ENCODE peak calls at places on chromosomes 16 and 17, in four cellular contexts. F is dorsolateral prefrontal cortex, C is adrenal gland, R is breast epithelium. X is an unnamed sample.

GRCh38 chr17:9401434-9401833 is 174.2 kb downstream of the STX8 start:
- DNase-seq in F (no peak), C (no peak), R (no peak), X (no peak)

GRCh38 chr17:69141802-69142472 is at the start of gene ABCA6:
- DNase-seq in F (no peak), C (no peak), R (no peak), X (no peak)

GRCh38 chr17:73943416-73943770 is 260.1 kb upstream of the RPL38 start:
- DNase-seq in F (no peak), C (no peak), R (no peak), X (no peak)

GRCh38 chr16:86995456-86995855 is 321.7 kb downstream of the C16orf95 start:
- DNase-seq in F (no peak), C (no peak), R (no peak), X (no peak)

GRCh38 chr17:45223541-45224528 is 2.1 kb downstream of the FMNL1 start:
- DNase-seq in F (no peak), C (no peak), R (no peak), X (peak)

GRCh38 chr17:74309902-74310301 is 16.1 kb upstream of the KIF19 start:
- DNase-seq in F (no peak), C (no peak), R (no peak), X (no peak)

GRCh38 chr16:59249049-59249448 is 514.9 kb upstream of the GOT2 start:
- DNase-seq in F (no peak), C (no peak), R (no peak), X (no peak)

GRCh38 chr17:5118219-5118618 is 2.4 kb downstream of the USP6 start:
- DNase-seq in F (no peak), C (no peak), R (no peak), X (no peak)

GRCh38 chr17:40956401-40957254 is 10.1 kb downstream of the KRT39 start:
- DNase-seq in F (no peak), C (no peak), R (no peak), X (no peak)

GRCh38 chr16:12095275-12096161 is 119.0 kb downstream of the SNX29 start:
- DNase-seq in F (peak), C (peak), R (no peak), X (no peak)

GRCh38 chr16:51591480-51591879 is 440.4 kb upstream of the SALL1 start:
- DNase-seq in F (no peak), C (no peak), R (no peak), X (no peak)

GRCh38 chr16:72786606-72787005 is 261.3 kb downstream of the ZFHX3 start:
- DNase-seq in F (no peak), C (no peak), R (no peak), X (no peak)

GRCh38 chr16:74813109-74813641 is 38.6 kb upstream of the FA2H start:
- DNase-seq in F (peak), C (peak), R (peak), X (peak)

GRCh38 chr17:54901230-54901847 is 687 bp downstream of the TOM1L1 start:
- DNase-seq in F (no peak), C (no peak), R (no peak), X (no peak)

GRCh38 chr17:4176803-4177472 is 33.9 kb downstream of the CYB5D2 start:
- DNase-seq in F (no peak), C (no peak), R (no peak), X (no peak)

GRCh38 chr17:17745476-17746455 is 64.5 kb downstream of the RAI1 start:
- DNase-seq in F (no peak), C (no peak), R (no peak), X (no peak)

GRCh38 chr17:49690256-49690655 is 12.4 kb upstream of the SPOP start:
- DNase-seq in F (no peak), C (no peak), R (no peak), X (peak)

GRCh38 chr16:13919330-13919682 is 648 bp upstream of the ERCC4 start:
- DNase-seq in F (no peak), C (no peak), R (no peak), X (no peak)

GRCh38 chr17:81690066-81690465 is 6.3 kb downstream of the HGS start:
- DNase-seq in F (no peak), C (no peak), R (no peak), X (no peak)
- TF ChIP-seq CTCF in F (no peak), C (no peak), R (no peak), X (no peak)

DNA sequence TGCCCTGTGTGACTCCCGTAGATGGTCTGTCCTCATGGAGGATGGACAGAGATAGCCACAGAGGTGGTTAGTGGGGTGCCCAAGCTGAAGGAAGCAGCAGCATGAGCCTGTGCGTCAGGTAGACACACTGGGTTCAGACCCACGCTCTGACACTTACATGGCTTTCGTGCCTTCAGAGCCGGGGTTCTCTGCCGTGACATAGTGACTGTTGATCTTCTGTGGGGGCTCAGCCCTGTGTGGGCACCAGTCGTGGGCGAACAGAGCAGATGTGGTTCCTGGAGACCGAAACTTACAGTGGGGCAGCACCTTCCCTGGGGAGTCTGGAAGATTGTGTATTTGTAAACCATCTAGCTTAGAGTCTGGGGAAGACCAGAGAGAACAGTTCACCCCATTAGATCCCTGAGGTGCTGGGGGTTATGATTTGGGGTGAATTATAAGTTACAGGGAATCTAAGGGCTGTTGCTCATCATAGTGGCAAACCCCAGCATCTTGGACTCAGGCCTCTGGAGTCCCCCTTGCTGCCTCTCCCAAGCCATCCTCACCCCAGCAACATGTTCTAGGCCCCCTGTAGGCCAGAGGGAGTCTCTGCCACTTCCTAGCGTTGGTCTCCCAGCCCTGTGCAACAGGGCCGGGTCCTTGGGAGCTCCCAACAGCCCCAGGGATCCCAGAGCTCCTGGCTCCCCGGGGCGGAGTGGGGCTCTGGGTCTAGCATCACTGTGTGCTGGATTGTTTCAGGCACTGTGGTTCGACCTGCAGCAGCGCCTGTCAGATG is 28.6 kb downstream of the NECAB2 start:
- DNase-seq in F (no peak), C (no peak), R (no peak), X (no peak)
- TF ChIP-seq CTCF in F (no peak), C (no peak), R (no peak), X (no peak)

DNA sequence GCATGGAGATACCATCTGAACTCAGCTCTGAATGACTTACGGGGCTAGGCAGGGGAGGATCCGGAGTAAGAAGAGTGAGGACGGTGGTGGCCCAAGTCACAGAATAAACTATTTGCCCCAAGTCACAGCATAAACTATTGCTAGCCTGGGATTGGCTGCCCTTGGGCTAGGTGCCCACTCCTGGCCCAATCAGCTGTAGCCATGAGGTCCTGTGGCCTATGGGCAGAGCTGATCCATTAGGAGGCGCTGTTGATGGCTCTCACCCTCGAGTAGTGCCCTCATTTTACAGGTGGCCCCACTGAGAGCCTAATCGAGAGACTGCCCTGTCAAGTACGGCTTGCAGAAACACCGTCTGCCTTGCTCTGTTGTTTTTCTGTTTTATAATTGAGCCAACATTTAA is 62.3 kb upstream of the ZNF423 start:
- DNase-seq in F (no peak), C (no peak), R (no peak), X (no peak)
- TF ChIP-seq CTCF in F (no peak), C (no peak), R (no peak), X (no peak)

GRCh38 chr17:21125862-21126261 is 902 bp upstream of the DHRS7B start:
- DNase-seq in F (no peak), C (no peak), R (no peak), X (no peak)

GRCh38 chr17:21129023-21129681 is 2.4 kb downstream of the DHRS7B start:
- DNase-seq in F (no peak), C (peak), R (no peak), X (no peak)

GRCh38 chr17:21124096-21124495 is 2.7 kb upstream of the DHRS7B start:
- DNase-seq in F (no peak), C (no peak), R (no peak), X (no peak)

GRCh38 chr17:21126645-21127507 is at the start of gene DHRS7B:
- DNase-seq in F (peak), C (peak), R (peak), X (peak)

GRCh38 chr17:21127508-21128077 is 829 bp downstream of the DHRS7B start:
- DNase-seq in F (no peak), C (no peak), R (no peak), X (no peak)
- TF ChIP-seq CTCF in F (no peak), C (no peak), R (no peak), X (no peak)

GRCh38 chr17:29143894-29144293 is 36.3 kb downstream of the MYO18A start:
- DNase-seq in F (no peak), C (no peak), R (no peak), X (no peak)
- TF ChIP-seq CTCF in F (peak), C (peak), R (peak), X (peak)

DNA sequence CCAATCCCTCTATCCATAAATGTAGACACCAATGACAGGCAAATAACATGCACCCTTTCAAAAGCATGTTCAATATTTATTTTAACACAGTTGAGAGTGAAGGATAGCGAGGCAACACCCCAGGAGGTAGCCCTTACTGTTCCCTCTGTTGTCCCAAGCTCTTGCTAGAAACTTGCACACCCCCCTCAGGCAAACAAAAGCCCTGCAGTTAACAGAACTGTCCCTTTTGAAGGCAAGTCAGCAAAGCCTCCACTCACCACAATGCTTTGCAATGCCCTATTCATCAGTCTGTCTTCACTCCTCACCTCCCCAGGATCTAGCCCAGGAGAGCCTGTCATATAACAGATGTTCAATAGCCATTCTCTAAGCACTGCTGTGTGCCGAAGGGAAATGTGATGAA is 3.5 kb upstream of the CNEP1R1 start:
- DNase-seq in F (no peak), C (no peak), R (no peak), X (no peak)
- TF ChIP-seq CTCF in F (no peak), C (no peak), R (no peak), X (no peak)

GRCh38 chr16:1180772-1181714 is 28.1 kb downstream of the CACNA1H start:
- DNase-seq in F (no peak), C (no peak), R (no peak), X (no peak)
- TF ChIP-seq CTCF in F (no peak), C (no peak), R (no peak), X (no peak)

GRCh38 chr17:77729587-77729986 is 228.9 kb upstream of the TNRC6C start:
- DNase-seq in F (no peak), C (no peak), R (no peak), X (no peak)

GRCh38 chr17:77728871-77729270 is 229.6 kb upstream of the TNRC6C start:
- DNase-seq in F (no peak), C (no peak), R (peak), X (no peak)

GRCh38 chr17:77727216-77727615 is 231.3 kb upstream of the TNRC6C start:
- DNase-seq in F (no peak), C (no peak), R (no peak), X (no peak)

GRCh38 chr17:77726549-77726957 is 231.9 kb upstream of the TNRC6C start:
- DNase-seq in F (no peak), C (no peak), R (peak), X (no peak)

GRCh38 chr17:77728022-77728671 is 230.4 kb upstream of the TNRC6C start:
- DNase-seq in F (no peak), C (no peak), R (peak), X (no peak)
- TF ChIP-seq CTCF in F (no peak), C (peak), R (peak), X (peak)

DNA sequence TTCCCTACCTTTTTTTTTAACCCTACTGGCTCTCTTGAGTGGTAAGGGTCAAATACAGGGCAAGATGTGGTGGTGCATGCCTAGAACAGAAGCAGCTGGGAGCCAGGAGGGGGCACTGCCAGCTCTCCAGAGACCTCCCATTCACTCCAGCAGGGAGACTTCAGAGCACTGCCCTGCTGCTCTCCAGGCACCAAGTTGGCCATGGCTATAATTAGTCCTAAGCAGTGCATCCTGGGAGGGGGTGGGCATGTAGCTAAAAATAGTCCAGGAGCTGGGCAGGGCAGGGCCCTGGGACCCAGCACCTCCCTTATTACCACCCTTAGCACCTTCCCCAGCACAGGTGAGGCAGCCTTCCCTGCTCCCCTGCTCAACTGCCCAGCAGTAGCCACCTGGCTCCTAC is 3.5 kb downstream of the CORO6 start:
- DNase-seq in F (no peak), C (no peak), R (no peak), X (no peak)
- TF ChIP-seq CTCF in F (peak), C (no peak), R (no peak), X (peak)

GRCh38 chr16:17367932-17368331 is 102.8 kb downstream of the XYLT1 start:
- DNase-seq in F (no peak), C (peak), R (no peak), X (no peak)
- TF ChIP-seq CTCF in F (no peak), C (peak), R (no peak), X (no peak)

X was measured in D721Med.